ENCODE peak calls at places on chromosomes 13 and 19, in ten cellular contexts. T is HCT116; L is iPS-NIHi11; O is naive thymus-derived CD8-positive, alpha-beta T cell; Y is GM04503; K is GOT3; G is EH; V is activated CD4-positive, alpha-beta T cell treated with anti-CD3 and anti-CD28 coated beads, Interleukin-2, amount 50 U/mL, for 1 hour; P is fibroblast of the aortic adventitia; Z is GM12865. H is an unnamed sample.

GRCh38 chr13:46211116-46211515 is 612 bp upstream of the LRRC63 start:
- DNase-seq in V (peak), Y (no peak), L (no peak), P (peak), K (no peak), G (no peak), T (no peak), O (peak), Z (peak), H (peak)

GRCh38 chr19:927044-927706 is 1.3 kb downstream of the ARID3A start:
- DNase-seq in L (peak), Y (no peak), Z (peak), G (peak), K (no peak), V (no peak), P (peak), T (no peak), O (no peak), H (no peak)

GRCh38 chr19:35718345-35719041 is 690 bp downstream of the KMT2B start:
- DNase-seq in T (no peak), K (no peak), V (peak), G (peak), Z (peak), P (no peak), Y (no peak), L (no peak), O (peak), H (peak)

GRCh38 chr19:4671182-4671851 is 1.2 kb upstream of the MYDGF start:
- DNase-seq in Y (no peak), Z (no peak), K (no peak), O (no peak), P (no peak), L (no peak), T (no peak), G (no peak), V (no peak), H (no peak)

GRCh38 chr19:38769635-38770211 is 3.6 kb downstream of the LGALS7 start:
- DNase-seq in P (peak), O (peak), Y (no peak), L (peak), G (peak), V (peak), T (peak), K (no peak), Z (peak), H (peak)

GRCh38 chr19:44590245-44591059 is 22.9 kb upstream of the IGSF23 start:
- DNase-seq in T (no peak), Z (no peak), G (no peak), P (no peak), V (no peak), O (no peak), L (no peak), Y (no peak), K (no peak), H (no peak)

GRCh38 chr19:1360818-1361461 is 22.8 kb upstream of the NDUFS7 start:
- DNase-seq in T (no peak), V (no peak), L (peak), Z (no peak), O (no peak), P (peak), G (peak), Y (peak), K (no peak), H (no peak)

GRCh38 chr19:15418112-15418587 is 638 bp downstream of the AKAP8L start:
- DNase-seq in P (peak), Y (no peak), G (peak), T (no peak), O (no peak), V (no peak), Z (no peak), L (no peak), K (no peak), H (no peak)

GRCh38 chr13:75049936-75050335 is 432.0 kb downstream of the TBC1D4 start:
- DNase-seq in V (no peak), K (no peak), T (no peak), G (no peak), Z (no peak), Y (no peak), L (no peak), O (no peak), P (no peak), H (no peak)

GRCh38 chr19:17243854-17244617 is 1.7 kb downstream of the NR2F6 start:
- DNase-seq in G (peak), L (no peak), O (no peak), V (no peak), K (no peak), Z (no peak), Y (no peak), T (no peak), P (peak), H (no peak)

GRCh38 chr13:101946411-101946810 is 455.4 kb downstream of the FGF14 start:
- DNase-seq in O (no peak), V (no peak), L (no peak), T (no peak), Y (no peak), P (no peak), Z (no peak), K (no peak), G (no peak), H (no peak)

GRCh38 chr13:85312071-85312470 is 487.1 kb downstream of the SLITRK6 start:
- DNase-seq in T (no peak), V (no peak), L (no peak), Y (no peak), G (peak), O (no peak), K (no peak), Z (no peak), P (no peak), H (no peak)

GRCh38 chr13:36006347-36006746 is 124.8 kb downstream of the DCLK1 start:
- DNase-seq in T (no peak), O (no peak), P (peak), V (no peak), Z (no peak), K (no peak), G (peak), L (no peak), Y (no peak), H (no peak)

GRCh38 chr19:9054207-9054606 is 32.7 kb upstream of the OR1M1 start:
- DNase-seq in Y (no peak), Z (no peak), V (no peak), G (no peak), O (no peak), L (no peak), K (no peak), T (no peak), P (no peak), H (no peak)

GRCh38 chr19:5308471-5309437 is 31.9 kb downstream of the PTPRS start:
- DNase-seq in L (no peak), P (peak), Y (no peak), V (no peak), O (no peak), K (no peak), G (peak), T (peak), Z (no peak), H (peak)

GRCh38 chr13:64428196-64428595 is 2801.9 kb downstream of the PCDH9 start:
- DNase-seq in Z (no peak), V (no peak), P (peak), Y (peak), K (no peak), T (no peak), G (peak), O (no peak), L (no peak), H (no peak)

GRCh38 chr13:94325148-94325528 is 154.3 kb downstream of the DCT start:
- DNase-seq in O (no peak), Y (no peak), P (no peak), G (no peak), Z (no peak), K (no peak), V (no peak), T (no peak), L (no peak), H (no peak)

GRCh38 chr19:28596561-28597071 is 616.3 kb downstream of the UQCRFS1 start:
- DNase-seq in Y (no peak), L (no peak), T (no peak), G (no peak), O (no peak), Z (no peak), V (no peak), P (no peak), K (no peak), H (no peak)

GRCh38 chr13:71625694-71626093 is 241.3 kb downstream of the DACH1 start:
- DNase-seq in L (no peak), O (no peak), Z (no peak), G (peak), K (no peak), Y (no peak), V (no peak), T (no peak), P (peak), H (no peak)